ENCODE peak calls at places on chromosome 21, in seven cellular contexts. W is gastrocnemius medialis, Z is IMR-90, C is A549, E is right lobe of liver, T is tibial nerve, K is uterus. I is an unnamed sample.

GRCh38 chr21:34640858-34641257 is 25.9 kb upstream of the RCAN1 start:
- DNase-seq in W (no peak), Z (peak), C (no peak), E (no peak), T (no peak), K (no peak), I (no peak)

GRCh38 chr21:39613029-39613934 is 542 bp downstream of the B3GALT5 start:
- DNase-seq in W (no peak), Z (no peak), C (no peak), E (no peak), T (no peak), K (no peak), I (no peak)

GRCh38 chr21:44078411-44078981 is 28.7 kb upstream of the PWP2 start:
- DNase-seq in W (no peak), Z (no peak), C (no peak), E (no peak), T (no peak), K (no peak), I (no peak)

GRCh38 chr21:39641827-39642450 is 29.2 kb downstream of the B3GALT5 start:
- DNase-seq in W (no peak), Z (no peak), C (no peak), E (no peak), T (no peak), K (no peak), I (no peak)

GRCh38 chr21:17759546-17760178 is 59.5 kb downstream of the C21orf91 start:
- DNase-seq in W (no peak), Z (no peak), C (no peak), E (no peak), T (no peak), K (no peak), I (no peak)

GRCh38 chr21:17679002-17679600 is 66.4 kb upstream of the BTG3 start:
- DNase-seq in W (no peak), Z (peak), C (peak), E (no peak), T (no peak), K (no peak), I (no peak)

GRCh38 chr21:29343517-29343916 is 44.8 kb downstream of the BACH1 start:
- DNase-seq in W (no peak), Z (peak), C (no peak), E (no peak), T (no peak), K (no peak), I (no peak)

GRCh38 chr21:33364830-33365229 is 38.4 kb upstream of the IFNGR2 start:
- DNase-seq in W (no peak), Z (no peak), C (no peak), E (no peak), T (no peak), K (no peak), I (no peak)

GRCh38 chr21:25925936-25926335 is 191.2 kb downstream of the GABPA start:
- DNase-seq in W (no peak), Z (peak), C (no peak), E (no peak), T (no peak), K (no peak), I (no peak)

GRCh38 chr21:35294231-35294898 is 245.3 kb upstream of the RUNX1 start:
- DNase-seq in W (no peak), Z (no peak), C (no peak), E (no peak), T (no peak), K (no peak), I (peak)

GRCh38 chr21:37667380-37667779 is 248.9 kb downstream of the KCNJ6 start:
- DNase-seq in W (no peak), Z (no peak), C (no peak), E (no peak), T (no peak), K (no peak), I (no peak)

GRCh38 chr21:41961282-41961701 is 7.5 kb upstream of the C2CD2 start:
- DNase-seq in W (no peak), Z (peak), C (no peak), E (no peak), T (no peak), K (no peak), I (no peak)
- TF ChIP-seq POLR2A in W (no peak), Z (peak), C (no peak), E (no peak), T (no peak), K (no peak), I (no peak)

GRCh38 chr21:45811136-45811535 is 167.6 kb downstream of the PCBP3 start:
- DNase-seq in W (no peak), Z (no peak), C (no peak), E (peak), T (no peak), K (no peak), I (no peak)
- TF ChIP-seq POLR2A in W (no peak), Z (no peak), C (no peak), E (no peak), T (no peak), K (no peak), I (no peak)

GRCh38 chr21:42755766-42756579 is 102.6 kb downstream of the PDE9A start:
- DNase-seq in W (no peak), Z (no peak), C (no peak), E (no peak), T (no peak), K (no peak), I (no peak)

GRCh38 chr21:42753804-42754203 is 100.4 kb downstream of the PDE9A start:
- DNase-seq in W (no peak), Z (no peak), C (no peak), E (no peak), T (no peak), K (no peak), I (no peak)

GRCh38 chr21:42755031-42755665 is 101.7 kb downstream of the PDE9A start:
- DNase-seq in W (no peak), Z (no peak), C (no peak), E (no peak), T (no peak), K (no peak), I (no peak)

GRCh38 chr21:42756580-42757250 is 103.3 kb downstream of the PDE9A start:
- DNase-seq in W (no peak), Z (no peak), C (no peak), E (no peak), T (no peak), K (no peak), I (no peak)

GRCh38 chr21:42754270-42754933 is 101.0 kb downstream of the PDE9A start:
- DNase-seq in W (no peak), Z (no peak), C (no peak), E (no peak), T (no peak), K (no peak), I (no peak)
- TF ChIP-seq POLR2A in W (no peak), Z (no peak), C (no peak), E (no peak), T (no peak), K (no peak), I (no peak)

DNA sequence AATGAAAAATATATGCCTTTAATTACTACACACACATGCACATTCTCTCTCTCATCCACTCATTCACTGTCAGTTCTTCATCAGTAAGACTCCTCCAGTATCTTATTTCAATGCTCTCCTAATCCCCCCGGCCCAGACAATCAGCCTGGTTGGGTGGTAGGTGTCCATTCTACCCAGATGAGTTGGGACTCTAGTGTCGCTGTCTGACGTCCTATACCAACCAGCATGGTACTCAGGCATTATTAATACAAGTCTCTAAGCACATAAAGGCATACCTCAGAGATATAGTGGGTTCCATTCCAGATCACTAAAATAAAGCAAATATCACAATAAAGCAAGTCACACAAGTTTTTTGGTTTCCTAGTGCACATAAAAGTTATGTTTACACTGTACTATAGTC is 19.8 kb downstream of the NRIP1 start:
- DNase-seq in W (no peak), Z (no peak), C (no peak), E (no peak), T (no peak), K (no peak), I (no peak)
- TF ChIP-seq POLR2A in W (no peak), Z (no peak), C (no peak), E (no peak), T (no peak), K (no peak), I (no peak)

GRCh38 chr21:31716106-31716505 is 15.8 kb downstream of the SCAF4 start:
- DNase-seq in W (no peak), Z (no peak), C (no peak), E (no peak), T (no peak), K (no peak), I (no peak)

GRCh38 chr21:31713115-31713514 is 18.8 kb downstream of the SCAF4 start:
- DNase-seq in W (no peak), Z (no peak), C (no peak), E (no peak), T (no peak), K (no peak), I (no peak)

GRCh38 chr21:31711745-31712144 is 20.2 kb downstream of the SCAF4 start:
- DNase-seq in W (no peak), Z (no peak), C (no peak), E (no peak), T (no peak), K (no peak), I (no peak)

GRCh38 chr21:31713973-31714740 is 17.8 kb downstream of the SCAF4 start:
- DNase-seq in W (no peak), Z (peak), C (no peak), E (no peak), T (no peak), K (no peak), I (no peak)

DNA sequence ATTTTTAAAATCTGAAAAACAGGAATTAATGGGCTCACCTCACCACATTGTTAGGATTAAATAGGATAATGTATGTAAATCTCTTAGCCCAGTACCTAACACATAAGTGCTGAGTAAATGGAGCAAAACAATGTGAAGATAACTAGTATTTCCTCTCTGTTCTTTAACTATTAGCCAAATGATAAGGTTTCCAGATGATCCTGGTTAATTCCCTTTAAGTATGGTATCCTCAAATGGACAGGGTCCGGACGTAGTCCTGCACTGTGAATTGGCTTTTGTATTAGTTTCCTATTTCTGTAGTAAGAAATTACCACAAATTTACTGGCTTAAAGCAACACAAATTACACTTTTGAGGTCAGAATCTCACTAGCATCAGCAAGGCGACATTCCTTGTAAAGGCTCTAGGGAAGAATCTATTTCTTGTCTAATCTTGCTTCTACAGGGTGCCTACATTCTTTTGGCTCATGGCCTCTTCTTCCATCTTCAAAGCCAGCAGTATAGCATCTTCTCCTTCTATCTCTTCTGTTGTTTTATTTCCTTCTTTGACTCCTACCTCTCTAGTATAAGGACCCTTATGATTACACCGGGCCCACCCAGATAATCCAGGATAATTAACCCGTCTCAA is 17.1 kb downstream of the SCAF4 start:
- DNase-seq in W (no peak), Z (no peak), C (no peak), E (no peak), T (no peak), K (no peak), I (no peak)
- TF ChIP-seq POLR2A in W (no peak), Z (no peak), C (no peak), E (no peak), T (no peak), K (no peak), I (no peak)

I was measured in transverse colon.